ENCODE peak calls at places on chromosome 17, in four cellular contexts. N is fibroblast of mammary gland, V is mammary epithelial cell, O is neural progenitor cell. L is an unnamed sample.

GRCh38 chr17:21214777-21215541 is 998 bp upstream of the TMEM11 start:
- DNase-seq in N (peak), V (peak), O (peak), L (peak)

GRCh38 chr17:48351916-48352332 is 78.1 kb downstream of the SKAP1 start:
- DNase-seq in N (peak), V (peak), O (peak), L (peak)

GRCh38 chr17:4304417-4305027 is 40.7 kb upstream of the ANKFY1 start:
- DNase-seq in N (peak), V (peak), O (peak), L (peak)

GRCh38 chr17:9880582-9880999 is 24.5 kb downstream of the RCVRN start:
- DNase-seq in N (peak), V (peak), O (no peak), L (no peak)

GRCh38 chr17:78484300-78485159 is 92.7 kb downstream of the DNAH17 start:
- DNase-seq in N (no peak), V (no peak), O (peak), L (peak)

GRCh38 chr17:48577946-48578615 is at the start of gene HOXB4:
- DNase-seq in N (peak), V (peak), O (peak), L (peak)

GRCh38 chr17:79388556-79389295 is 222.1 kb downstream of the RBFOX3 start:
- DNase-seq in N (peak), V (peak), O (peak), L (peak)

GRCh38 chr17:54662978-54663876 is 237.4 kb upstream of the TOM1L1 start:
- DNase-seq in N (no peak), V (no peak), O (peak), L (no peak)

GRCh38 chr17:67863624-67864247 is 38.4 kb downstream of the BPTF start:
- DNase-seq in N (no peak), V (no peak), O (no peak), L (no peak)

GRCh38 chr17:49795372-49795771 is 6.9 kb downstream of the KAT7 start:
- DNase-seq in N (no peak), V (no peak), O (no peak), L (no peak)

GRCh38 chr17:80943346-80944145 is 48.1 kb upstream of the CHMP6 start:
- DNase-seq in N (no peak), V (no peak), O (no peak), L (no peak)

GRCh38 chr17:80946449-80946848 is 45.2 kb upstream of the CHMP6 start:
- DNase-seq in N (no peak), V (no peak), O (no peak), L (no peak)

GRCh38 chr17:80945736-80946135 is 45.9 kb upstream of the CHMP6 start:
- DNase-seq in N (no peak), V (no peak), O (no peak), L (no peak)

GRCh38 chr17:80942360-80943345 is 49.0 kb upstream of the CHMP6 start:
- DNase-seq in N (peak), V (no peak), O (no peak), L (peak)

DNA sequence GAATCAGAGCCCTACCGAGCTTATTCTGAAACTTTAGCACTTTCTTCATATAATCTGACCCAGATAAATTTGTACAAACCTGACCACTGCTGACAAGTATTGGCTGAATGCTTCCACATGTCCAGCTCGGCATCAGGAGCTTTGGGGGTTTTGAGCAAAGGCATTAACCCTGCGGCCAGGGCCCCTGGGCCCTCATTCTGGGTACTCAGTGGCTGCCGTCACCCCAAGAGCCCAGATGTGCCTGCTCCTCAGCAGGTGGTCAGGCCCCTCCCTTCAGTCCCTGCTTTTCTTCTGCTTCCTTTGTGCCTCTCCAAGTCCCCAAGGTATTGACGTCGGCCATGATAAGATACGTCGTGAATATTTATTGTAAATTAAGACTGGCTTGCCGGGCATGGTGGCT is 47.3 kb upstream of the CHMP6 start:
- DNase-seq in N (no peak), V (no peak), O (no peak), L (no peak)
- TF ChIP-seq CTCF in N (no peak), V (no peak), O (no peak), L (no peak)

GRCh38 chr17:17757944-17758343 is 76.7 kb downstream of the RAI1 start:
- DNase-seq in N (no peak), V (no peak), O (no peak), L (no peak)
- H3K4me3 ChIP-seq in N (no peak), V (no peak), O (no peak), L (no peak)

DNA sequence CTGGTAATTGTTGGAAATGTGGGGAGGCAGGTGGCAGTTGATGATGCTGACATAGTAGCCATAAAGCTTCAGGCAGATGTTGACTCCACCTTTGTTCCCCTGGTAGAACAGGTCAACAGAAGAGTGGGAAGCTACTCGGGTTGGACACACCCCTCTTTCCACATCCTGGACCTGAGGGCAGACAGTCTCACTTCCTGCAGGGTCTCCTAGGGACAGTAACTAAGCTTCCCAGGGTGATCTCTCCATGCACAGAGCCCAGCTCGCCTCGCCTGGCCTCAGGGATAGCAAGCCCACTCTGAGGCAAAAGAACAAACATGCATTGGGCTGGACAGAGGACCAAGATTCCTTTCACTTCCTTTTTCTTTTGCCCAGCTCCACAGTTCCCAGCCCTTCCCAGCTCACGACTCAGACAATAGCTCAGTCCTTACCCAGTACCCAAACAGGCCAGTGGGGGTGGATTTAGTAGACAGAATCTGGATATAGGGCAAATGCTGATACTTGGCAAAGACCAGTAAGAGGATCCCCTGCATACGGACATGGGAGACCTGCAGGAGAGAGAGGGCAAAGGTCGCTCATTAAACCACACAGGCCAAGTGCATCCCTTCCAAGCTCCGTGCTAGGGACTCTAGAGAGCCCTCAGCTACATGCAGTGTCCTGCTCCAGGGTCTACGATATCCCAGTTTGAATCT is 7.0 kb downstream of the INPP5K start:
- DNase-seq in N (no peak), V (no peak), O (no peak), L (no peak)
- TF ChIP-seq CTCF in N (no peak), V (no peak), O (no peak), L (no peak)

DNA sequence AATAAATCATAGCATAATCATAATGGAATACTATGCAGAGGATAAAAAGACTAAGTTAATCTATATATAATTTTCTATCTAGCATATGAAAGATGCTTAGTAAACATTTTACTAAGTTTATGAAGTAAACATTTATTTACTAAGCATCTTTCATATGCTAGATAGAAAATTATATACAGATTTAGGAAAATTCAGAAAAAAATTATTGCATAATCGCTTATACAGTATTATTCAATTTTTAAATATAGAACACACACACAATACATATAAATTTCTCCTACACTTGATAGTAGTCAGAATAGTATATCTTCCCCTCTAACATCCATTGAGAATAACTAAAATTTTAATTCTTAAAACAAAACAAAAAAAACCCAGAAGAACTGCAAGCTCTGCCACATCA is 110.8 kb downstream of the CA4 start:
- DNase-seq in N (no peak), V (no peak), O (no peak), L (no peak)
- H3K4me3 ChIP-seq in N (no peak), V (no peak), O (no peak), L (no peak)

DNA sequence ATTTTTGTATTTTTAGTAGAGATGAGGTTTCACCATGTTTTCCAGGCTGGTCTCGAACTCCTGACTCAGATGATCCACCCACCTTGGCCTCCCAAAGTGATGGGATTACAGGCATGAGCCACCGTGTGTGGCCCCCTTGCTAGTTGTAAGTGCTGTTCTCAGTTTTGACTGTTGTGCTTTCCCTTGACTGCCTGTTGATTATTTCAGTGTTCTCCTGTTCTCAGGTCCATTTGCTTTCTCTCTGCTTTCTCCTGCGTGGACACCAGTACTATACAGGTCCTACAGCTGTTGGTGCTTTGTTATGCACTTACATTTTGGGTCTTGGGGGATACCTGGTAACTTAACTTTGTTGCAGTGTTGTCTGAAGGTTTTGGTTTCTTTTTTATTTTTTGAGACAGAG is 8.2 kb downstream of the CASC3 start:
- DNase-seq in N (no peak), V (no peak), O (no peak), L (no peak)
- TF ChIP-seq CTCF in N (no peak), V (no peak), O (no peak), L (no peak)

L was measured in cardiac fibroblast.